ENCODE peak calls at places on chromosomes 5 and 9, in five cellular contexts. W is AG10803, C is HT1080, L is prostate gland, D is bronchial epithelial cell. K is an unnamed sample.

GRCh38 chr5:66452109-66452508 is 144.1 kb upstream of the MAST4 start:
- DNase-seq in W (no peak), C (no peak), L (no peak), D (no peak), K (no peak)

GRCh38 chr5:83312672-83313071 is 158.9 kb upstream of the VCAN start:
- DNase-seq in W (no peak), C (no peak), L (no peak), D (no peak), K (no peak)

GRCh38 chr5:161305601-161306000 is 240.9 kb downstream of the GABRB2 start:
- DNase-seq in W (no peak), C (no peak), L (no peak), D (no peak), K (no peak)

GRCh38 chr9:123450096-123450495 is 94.1 kb downstream of the CRB2 start:
- DNase-seq in W (no peak), C (no peak), L (no peak), D (no peak), K (no peak)

GRCh38 chr5:32753765-32754164 is 42.6 kb downstream of the NPR3 start:
- DNase-seq in W (peak; percentile 53), C (no peak), L (no peak), D (no peak), K (no peak)

GRCh38 chr5:93058309-93058708 is 522.7 kb downstream of the NR2F1-AS1 start:
- DNase-seq in W (peak; percentile 84), C (no peak), L (no peak), D (no peak), K (no peak)

GRCh38 chr5:103941554-103941953 is 379.0 kb upstream of the NUDT12 start:
- DNase-seq in W (no peak), C (no peak), L (no peak), D (no peak), K (no peak)

GRCh38 chr5:181053760-181054122 is 13.7 kb downstream of the BTNL9 start:
- DNase-seq in W (no peak), C (no peak), L (no peak), D (no peak), K (no peak)

GRCh38 chr5:171418316-171418981 is 998 bp upstream of the FGF18 start:
- DNase-seq in W (peak; percentile 77), C (peak; percentile 77), L (peak; percentile 65), D (peak; percentile 53), K (peak; percentile 93)

GRCh38 chr5:96729156-96729555 is 67.0 kb downstream of the CAST start:
- DNase-seq in W (no peak), C (no peak), L (no peak), D (no peak), K (no peak)

K was measured in RWPE1.